ENCODE peak calls at places on chromosomes 11 and 22, in seven cellular contexts. T is gastrocnemius medialis; C is body of pancreas; O is uterus; V is CD8-positive, alpha-beta T cell; Y is breast epithelium; A is brain microvascular endothelial cell. Q is an unnamed sample.

GRCh38 chr11:100793525-100793924 is 106.4 kb downstream of the ARHGAP42 start:
- DNase-seq in T (no peak), O (no peak), V (no peak), A (no peak), Y (no peak), C (no peak), Q (no peak)

GRCh38 chr22:20566420-20567260 is 59.2 kb downstream of the MED15 start:
- DNase-seq in O (peak; percentile 72), C (peak; percentile 55), Y (no peak), V (peak; percentile 85), T (no peak), A (no peak), Q (no peak)

GRCh38 chr11:34348919-34349318 is 8.9 kb downstream of the ABTB2 start:
- DNase-seq in V (no peak), T (no peak), Y (no peak), A (no peak), O (no peak), C (no peak), Q (no peak)

GRCh38 chr11:117287668-117288067 is 3.5 kb upstream of the BACE1-AS start:
- DNase-seq in Y (no peak), C (no peak), T (no peak), A (no peak), O (no peak), V (no peak), Q (no peak)

GRCh38 chr11:113167599-113167998 is 146.8 kb upstream of the TTC12 start:
- DNase-seq in Y (no peak), O (no peak), T (no peak), C (peak; percentile 20), A (no peak), V (no peak), Q (no peak)

GRCh38 chr11:85495918-85496317 is 131.2 kb downstream of the DLG2 start:
- DNase-seq in T (no peak), O (no peak), C (no peak), V (no peak), Y (no peak), A (no peak), Q (no peak)

GRCh38 chr11:122779047-122779629 is 59.2 kb upstream of the CRTAM start:
- DNase-seq in Y (no peak), T (no peak), V (no peak), O (no peak), A (no peak), C (no peak), Q (no peak)

GRCh38 chr11:11163256-11163655 is 189.8 kb downstream of the CSNK2A3 start:
- DNase-seq in V (no peak), Y (no peak), T (no peak), A (no peak), O (no peak), C (no peak), Q (no peak)

GRCh38 chr11:105144887-105145286 is 5.3 kb upstream of the CARD18 start:
- DNase-seq in C (no peak), A (no peak), O (no peak), Y (no peak), T (no peak), V (no peak), Q (no peak)

GRCh38 chr11:64686466-64687175 is 36.4 kb downstream of the NRXN2 start:
- DNase-seq in C (no peak), V (no peak), T (no peak), A (no peak), Y (no peak), O (no peak), Q (no peak)

GRCh38 chr22:30702856-30703255 is 8.2 kb downstream of the OSBP2 start:
- DNase-seq in V (no peak), A (no peak), C (no peak), Y (no peak), O (no peak), T (no peak), Q (no peak)

GRCh38 chr22:28329582-28330073 is 350.0 kb downstream of the TTC28 start:
- DNase-seq in O (no peak), A (no peak), T (no peak), C (no peak), V (no peak), Y (no peak), Q (no peak)

GRCh38 chr11:62593434-62594044 is 2.2 kb upstream of the TUT1 start:
- DNase-seq in C (peak; percentile 86), V (peak; percentile 78), A (peak; percentile 70), O (peak; percentile 72), Y (no peak), T (peak; percentile 53), Q (no peak)

GRCh38 chr11:62591448-62592215 is at the start of gene TUT1:
- DNase-seq in V (peak; percentile 92), O (peak; percentile 97), Y (peak; percentile 97), T (peak; percentile 98), A (peak; percentile 98), C (peak; percentile 97), Q (peak; percentile 91)

GRCh38 chr11:62592989-62593421 is 1.7 kb upstream of the TUT1 start:
- DNase-seq in O (no peak), Y (no peak), V (no peak), C (no peak), T (no peak), A (no peak), Q (no peak)

GRCh38 chr11:62595124-62595523 is 3.8 kb upstream of the TUT1 start:
- DNase-seq in C (no peak), V (no peak), O (no peak), A (no peak), Y (no peak), T (no peak), Q (no peak)

DNA sequence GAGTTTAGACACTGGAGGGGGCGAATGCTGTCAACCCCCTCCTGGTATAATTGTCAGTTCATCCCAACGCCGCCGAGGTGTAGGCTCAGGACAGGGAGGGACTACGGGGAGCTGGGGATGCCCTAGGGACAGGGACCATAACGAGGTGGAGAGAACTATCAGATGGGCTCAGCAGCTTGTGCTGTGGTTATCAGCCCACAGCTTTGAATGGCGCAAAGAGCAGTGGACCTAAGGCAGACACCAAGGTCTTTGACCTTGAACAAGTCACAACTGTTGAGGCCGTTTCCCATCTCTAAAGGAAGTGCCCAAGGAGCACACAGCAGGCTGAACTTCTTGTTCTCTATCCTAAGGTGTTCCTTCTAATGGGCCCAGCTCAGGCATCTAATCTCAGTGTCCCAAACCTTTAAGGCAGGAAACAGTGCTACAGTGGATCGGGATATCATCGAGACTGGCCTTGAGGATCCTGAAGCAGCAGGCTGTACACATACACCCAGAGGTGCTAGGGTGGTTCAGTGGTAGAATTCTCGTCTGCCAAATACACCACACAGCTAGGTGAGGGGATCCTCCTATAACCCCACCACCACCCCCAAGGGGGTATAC is 993 bp upstream of the TUT1 start:
- DNase-seq in T (no peak), V (no peak), A (no peak), C (no peak), Y (no peak), O (no peak), Q (no peak)
- H3K27ac ChIP-seq in T (peak overlapping the region; percentile 99), V (peak overlapping the region; percentile 89), A (peak overlapping the region; percentile 42), C (peak overlapping the region; percentile 90), Y (peak overlapping the region; percentile 98), O (peak overlapping the region; percentile 88), Q (peak overlapping the region; percentile 96)

DNA sequence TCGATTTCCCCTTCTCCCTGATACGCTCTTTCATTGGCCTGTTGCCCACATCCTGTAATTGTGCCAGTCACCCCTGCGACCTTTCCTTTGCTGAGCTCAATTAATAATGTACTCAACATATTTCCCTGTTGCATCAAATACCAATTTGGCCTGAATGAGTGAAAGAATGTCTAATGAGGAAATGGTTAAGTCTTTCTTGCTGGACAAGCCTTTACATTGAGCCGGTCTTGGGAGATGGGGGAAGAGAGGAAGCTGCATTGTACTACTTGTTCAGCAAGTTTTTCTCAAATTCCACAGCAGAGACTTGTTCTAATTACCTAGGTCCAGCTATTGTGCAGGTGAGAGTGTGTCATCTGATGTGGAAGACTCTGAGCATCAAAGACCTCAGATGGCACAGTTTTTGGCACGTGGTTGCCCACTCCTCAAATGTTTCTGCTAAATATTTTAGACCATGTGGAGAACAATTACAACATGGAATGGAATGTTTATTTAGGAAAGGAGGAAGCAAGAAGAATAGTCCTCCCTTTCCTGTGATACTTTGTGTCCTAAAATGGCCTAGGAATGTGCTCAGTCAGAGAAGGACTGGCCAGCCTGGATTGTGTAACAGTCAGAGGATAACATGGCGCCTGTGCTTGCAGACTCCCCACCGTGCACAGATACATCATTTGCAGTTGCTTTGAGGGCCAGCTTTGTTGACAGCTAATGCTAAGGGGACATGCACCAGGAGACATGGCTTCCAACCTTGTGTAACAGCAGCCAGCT is 129.5 kb upstream of the E2F8 start:
- DNase-seq in O (no peak), A (peak; percentile 38), Y (no peak), C (peak; percentile 31), V (no peak), T (peak; percentile 67), Q (no peak)
- H3K27ac ChIP-seq in O (no peak overlapping the region), A (no peak overlapping the region), Y (peak overlapping the region; percentile 40), C (no peak overlapping the region), V (no peak overlapping the region), T (peak overlapping the region; percentile 13), Q (no peak overlapping the region)

GRCh38 chr22:17083811-17084540 is 824 bp upstream of the IL17RA start:
- DNase-seq in O (no peak), V (no peak), T (no peak), A (no peak), C (no peak), Y (no peak), Q (no peak)

GRCh38 chr22:17085277-17086091 is 684 bp downstream of the IL17RA start:
- DNase-seq in A (no peak), V (peak; percentile 26), T (no peak), C (peak; percentile 50), Y (no peak), O (peak; percentile 30), Q (no peak)

GRCh38 chr22:17086301-17086700 is 1.5 kb downstream of the IL17RA start:
- DNase-seq in O (no peak), C (no peak), A (no peak), V (no peak), Y (no peak), T (no peak), Q (no peak)

GRCh38 chr22:17083255-17083654 is 1.5 kb upstream of the IL17RA start:
- DNase-seq in V (no peak), A (no peak), Y (no peak), O (no peak), T (no peak), C (no peak), Q (no peak)

GRCh38 chr22:17084554-17085276 is at the start of gene IL17RA:
- DNase-seq in C (peak; percentile 93), V (peak; percentile 94), Y (peak; percentile 87), O (peak; percentile 87), T (peak; percentile 72), A (peak; percentile 66), Q (peak; percentile 51)
- H3K27ac ChIP-seq in C (peak within 1 kb of the TSS; percentile 95), V (peak within 1 kb of the TSS; percentile 79), Y (peak within 1 kb of the TSS; percentile 84), O (peak within 1 kb of the TSS; percentile 86), T (peak within 1 kb of the TSS; percentile 81), A (peak within 1 kb of the TSS; percentile 49), Q (peak within 1 kb of the TSS; percentile 82)

DNA sequence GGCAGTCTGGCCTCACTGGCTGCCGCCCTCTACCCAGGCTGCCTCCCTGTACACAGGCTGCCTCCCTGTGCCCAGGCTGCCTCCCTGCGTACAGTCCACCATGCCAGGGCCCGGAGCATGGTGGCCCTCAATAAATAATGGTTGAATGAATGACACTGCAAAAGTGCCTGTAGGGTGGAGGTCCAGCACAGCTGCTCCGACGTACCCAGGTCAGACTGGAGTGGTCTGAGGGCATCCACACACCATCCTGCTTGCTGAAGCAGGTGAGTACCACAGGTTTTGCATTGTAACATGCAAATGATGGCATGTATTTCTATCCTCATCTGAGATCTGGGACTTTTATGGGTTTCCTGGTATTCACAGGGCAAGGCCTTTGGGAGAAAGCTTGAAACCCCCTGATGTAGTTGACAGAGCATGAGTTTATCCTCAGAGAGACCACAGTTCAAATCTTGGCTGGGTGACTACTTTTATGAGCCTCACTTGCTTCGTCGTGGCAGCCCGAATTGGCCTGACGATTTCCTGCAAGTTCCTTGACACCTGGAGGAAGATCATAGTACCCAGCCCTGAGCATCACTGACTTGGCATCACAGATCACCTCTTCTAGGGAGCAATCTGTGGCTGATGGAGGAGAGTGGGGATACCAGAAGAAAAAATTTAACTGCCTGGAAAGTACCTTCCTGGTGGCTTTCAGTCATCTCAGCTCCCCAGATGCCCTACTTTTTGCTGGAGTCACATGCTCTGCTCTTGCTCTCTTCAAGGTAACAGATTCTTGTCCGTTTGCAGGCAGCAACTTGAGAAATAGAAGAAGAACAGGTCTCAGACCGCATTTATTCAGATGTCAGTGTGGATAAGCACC is 16.0 kb upstream of the CYB5R3 start:
- DNase-seq in V (no peak), O (no peak), C (no peak), Y (no peak), T (no peak), A (no peak), Q (no peak)
- H3K27ac ChIP-seq in V (no peak overlapping the region), O (no peak overlapping the region), C (no peak overlapping the region), Y (peak overlapping the region; percentile 68), T (no peak overlapping the region), A (no peak overlapping the region), Q (no peak overlapping the region)

Q was measured in thoracic aorta.